ENCODE peak calls at places on chromosomes 13 and 19, in six cellular contexts. F is GM13976, Y is upper lobe of right lung, I is Panc1, R is brain microvascular endothelial cell, L is IMR-90. S is an unnamed sample.

GRCh38 chr13:34884366-34884765 is 57.7 kb upstream of the NBEA start:
- DNase-seq in F (no peak), L (no peak), Y (no peak), I (no peak), R (no peak), S (no peak)

GRCh38 chr13:20814224-20814910 is 40.6 kb upstream of the EEF1AKMT1 start:
- DNase-seq in F (no peak), L (peak; percentile 96), Y (peak; percentile 87), R (peak; percentile 95), I (no peak), S (no peak)

GRCh38 chr19:46860846-46861690 is at the start of gene ARHGAP35:
- DNase-seq in L (no peak), F (peak; percentile 95), Y (peak; percentile 72), R (no peak), I (no peak), S (no peak)

GRCh38 chr13:80132741-80133601 is 208.0 kb downstream of the SPRY2 start:
- DNase-seq in L (peak; percentile 62), R (peak; percentile 76), F (no peak), Y (peak; percentile 72), I (no peak), S (no peak)

GRCh38 chr19:52331757-52332156 is 4.3 kb upstream of the ZNF610 start:
- DNase-seq in Y (no peak), F (no peak), L (no peak), I (no peak), R (no peak), S (no peak)

GRCh38 chr19:46371371-46371901 is 24.5 kb downstream of the PPP5C start:
- DNase-seq in R (no peak), Y (peak; percentile 38), L (peak; percentile 28), I (no peak), F (no peak), S (peak; percentile 42)

GRCh38 chr19:55256562-55257460 is 2.0 kb downstream of the PPP6R1 start:
- DNase-seq in L (no peak), R (no peak), F (no peak), I (no peak), Y (no peak), S (no peak)

GRCh38 chr13:63731896-63732295 is 2316.2 kb upstream of the PCDH20 start:
- DNase-seq in R (no peak), I (no peak), F (no peak), L (no peak), Y (no peak), S (no peak)

GRCh38 chr13:42970824-42971669 is 21.0 kb downstream of the EPSTI1 start:
- DNase-seq in Y (no peak), L (peak; percentile 43), I (no peak), F (peak; percentile 64), R (peak; percentile 64), S (no peak)

GRCh38 chr13:41780736-41781708 is 179.9 kb downstream of the VWA8 start:
- DNase-seq in I (no peak), L (peak; percentile 80), R (peak; percentile 60), F (no peak), Y (no peak), S (no peak)

GRCh38 chr19:43468354-43469159 is 3.1 kb upstream of the LYPD3 start:
- DNase-seq in L (no peak), F (no peak), Y (no peak), R (no peak), I (no peak), S (no peak)

GRCh38 chr19:16351133-16351809 is 26.6 kb downstream of the KLF2 start:
- DNase-seq in Y (no peak), L (peak; percentile 54), F (no peak), R (no peak), I (no peak), S (no peak)

GRCh38 chr13:40275155-40275554 is 391.3 kb downstream of the FOXO1 start:
- DNase-seq in I (no peak), Y (no peak), F (peak; percentile 34), R (no peak), L (no peak), S (no peak)

GRCh38 chr13:40271931-40272775 is 394.3 kb downstream of the FOXO1 start:
- DNase-seq in R (peak; percentile 73), Y (no peak), L (peak; percentile 22), F (no peak), I (no peak), S (no peak)

GRCh38 chr13:40272776-40273139 is 393.7 kb downstream of the FOXO1 start:
- DNase-seq in Y (no peak), I (no peak), R (peak; percentile 53), F (no peak), L (peak; percentile 8), S (no peak)

GRCh38 chr13:40271511-40271910 is 394.9 kb downstream of the FOXO1 start:
- DNase-seq in I (no peak), Y (no peak), L (no peak), R (no peak), F (no peak), S (no peak)

GRCh38 chr13:40273173-40274000 is 393.1 kb downstream of the FOXO1 start:
- DNase-seq in R (no peak), F (no peak), Y (no peak), L (no peak), I (no peak), S (no peak)
- TF ChIP-seq CTCF in R (no peak), F (no peak), Y (no peak), L (no peak), I (no peak), S (no peak)

DNA sequence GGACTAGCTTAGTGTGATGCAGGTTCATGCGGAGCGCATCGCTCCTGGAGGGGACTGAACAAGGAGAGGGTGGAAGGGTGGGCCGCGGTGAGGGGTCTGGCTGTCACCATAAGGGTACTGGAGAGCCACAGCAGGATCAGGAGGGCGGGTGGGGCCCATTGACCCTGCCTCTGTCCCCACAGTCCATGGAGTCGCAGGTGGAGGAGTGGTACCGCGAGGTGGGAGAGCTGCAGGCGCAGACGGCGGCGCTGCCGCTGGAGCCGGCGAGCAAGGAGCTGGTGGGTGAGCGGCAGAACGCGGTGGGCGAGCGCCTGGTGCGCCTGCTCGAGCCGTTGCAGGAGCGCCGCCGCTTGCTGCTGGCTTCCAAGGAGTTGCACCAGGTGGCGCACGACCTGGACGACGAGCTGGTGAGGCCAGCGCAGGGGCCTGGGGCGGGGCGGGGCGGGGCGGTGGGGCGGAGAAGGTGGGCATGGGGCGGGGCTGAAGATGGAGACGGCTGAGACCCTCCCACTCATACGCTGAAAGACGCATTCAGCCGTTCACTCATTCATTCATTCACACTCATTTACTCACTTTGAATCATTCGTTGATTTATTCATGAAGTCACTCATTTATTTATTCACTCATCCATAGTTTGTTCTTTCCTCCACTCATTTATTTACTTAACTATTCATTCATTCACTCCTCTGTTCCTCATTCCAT is 27.5 kb upstream of the SHKBP1 start:
- DNase-seq in I (no peak), Y (peak; percentile 84), R (peak; percentile 14), F (peak; percentile 90), L (peak; percentile 39), S (no peak)
- TF ChIP-seq CTCF in I (peak; percentile 79), Y (peak; percentile 47), R (peak; percentile 62), F (peak; percentile 62), L (peak; percentile 41), S (peak; percentile 72)

DNA sequence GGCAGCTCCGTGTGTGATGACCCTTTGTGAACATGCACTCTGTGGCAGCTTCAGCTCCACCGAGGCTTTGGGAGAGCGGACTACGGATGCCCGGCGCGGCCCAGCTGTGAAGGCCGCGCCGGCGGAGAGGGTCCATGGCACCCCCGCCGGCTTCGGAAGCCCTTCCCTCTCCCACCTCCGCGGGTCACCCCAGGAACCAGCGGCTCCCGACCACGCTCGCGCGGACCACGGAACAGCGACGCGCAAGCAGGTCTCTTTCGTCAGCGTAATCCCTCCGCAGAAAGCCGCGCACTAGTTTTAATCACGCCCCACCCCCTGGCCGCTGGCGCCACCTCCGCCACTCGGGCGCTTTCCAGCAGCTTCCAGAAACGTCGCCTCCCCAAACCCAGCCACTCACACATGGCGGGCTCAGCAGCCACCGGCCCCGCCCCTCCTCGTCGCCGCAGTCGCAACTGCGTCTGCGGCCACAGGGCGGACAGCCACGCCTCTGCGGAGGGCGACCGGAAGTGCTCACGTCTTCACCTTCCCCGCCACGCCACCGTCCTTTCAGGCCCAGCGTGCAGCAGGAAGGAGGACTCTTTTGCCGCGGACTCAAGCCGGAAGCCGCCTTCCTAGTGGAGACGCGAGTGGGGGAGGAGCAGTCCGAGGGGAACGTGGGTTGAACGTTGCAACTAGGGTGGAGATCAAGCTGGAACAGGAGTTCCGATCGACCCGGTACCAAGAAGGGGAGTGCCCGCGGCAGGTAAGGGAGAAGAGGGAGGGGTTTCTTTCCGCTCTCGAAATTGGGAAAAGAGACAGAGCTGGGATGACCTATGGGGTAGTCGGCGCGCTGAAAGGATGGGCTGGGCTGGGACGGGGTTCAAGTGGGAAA is at the start of gene USPL1:
- DNase-seq in Y (peak; percentile 99), L (peak; percentile 99), F (peak; percentile 97), I (peak; percentile 78), R (peak; percentile 97), S (peak; percentile 98)
- TF ChIP-seq CTCF in Y (peak; percentile 33), L (peak; percentile 22), F (no peak), I (no peak), R (peak; percentile 41), S (peak; percentile 67)

GRCh38 chr19:31314156-31314555 is 35.1 kb downstream of the TSHZ3 start:
- DNase-seq in I (no peak), R (no peak), L (no peak), F (no peak), Y (no peak), S (no peak)
- TF ChIP-seq CTCF in I (no peak), R (no peak), L (no peak), F (no peak), Y (no peak), S (no peak)

GRCh38 chr19:3073931-3074595 is 11.8 kb upstream of the TLE5 start:
- DNase-seq in I (no peak), L (no peak), F (no peak), Y (no peak), R (no peak), S (no peak)
- TF ChIP-seq CTCF in I (no peak), L (peak; percentile 25), F (peak; percentile 34), Y (no peak), R (peak; percentile 44), S (no peak)

S was measured in type B pancreatic cell.